ENCODE peak calls at places on chromosome 1, in nine cellular contexts. K, X, V, F, U, T, J, G and P are unnamed samples.

GRCh38 chr1:21324368-21325137 is 34.3 kb upstream of the ECE1 start:
- DNase-seq in T (no peak), U (peak), V (no peak), F (peak), J (peak), X (no peak), G (peak), K (no peak), P (no peak)

GRCh38 chr1:197619008-197619640 is 156.2 kb downstream of the DENND1B start:
- DNase-seq in X (no peak), J (peak), V (no peak), G (no peak), U (no peak), K (no peak), T (peak), F (no peak), P (no peak)

GRCh38 chr1:209493584-209493983 is 89.9 kb upstream of the CAMK1G start:
- DNase-seq in T (no peak), J (no peak), G (no peak), F (no peak), U (no peak), K (no peak), X (no peak), V (no peak), P (no peak)

GRCh38 chr1:51963592-51964308 is 26.8 kb downstream of the RAB3B start:
- DNase-seq in V (no peak), X (no peak), T (no peak), J (no peak), G (no peak), K (no peak), F (no peak), U (no peak), P (no peak)

GRCh38 chr1:33332881-33333280 is 12.0 kb upstream of the A3GALT2 start:
- DNase-seq in K (no peak), T (no peak), J (no peak), V (no peak), G (no peak), F (no peak), X (no peak), U (no peak), P (no peak)

GRCh38 chr1:208909011-208909410 is 664.8 kb upstream of the PLXNA2 start:
- DNase-seq in U (no peak), G (no peak), F (no peak), X (no peak), T (no peak), J (no peak), V (no peak), K (no peak), P (no peak)

GRCh38 chr1:48761986-48762385 is 14.7 kb downstream of the BEND5 start:
- DNase-seq in K (no peak), U (no peak), G (no peak), F (no peak), T (no peak), J (peak), V (no peak), X (no peak), P (no peak)

GRCh38 chr1:11107541-11107940 is 7.9 kb upstream of the EXOSC10 start:
- DNase-seq in U (no peak), T (no peak), K (no peak), G (no peak), J (no peak), X (no peak), V (no peak), F (no peak), P (no peak)

GRCh38 chr1:91761303-91761721 is 124.6 kb downstream of the TGFBR3 start:
- DNase-seq in G (no peak), F (no peak), V (no peak), T (no peak), J (peak), K (no peak), U (no peak), X (no peak), P (no peak)

GRCh38 chr1:160807738-160808137 is 11.8 kb downstream of the LY9 start:
- DNase-seq in T (no peak), X (no peak), J (no peak), F (no peak), K (no peak), U (no peak), V (no peak), G (no peak), P (no peak)

GRCh38 chr1:109933856-109934711 is 23.4 kb downstream of the CSF1 start:
- DNase-seq in F (no peak), U (no peak), T (no peak), K (no peak), G (no peak), X (no peak), V (no peak), J (peak), P (no peak)

GRCh38 chr1:116377564-116378529 is 4.8 kb downstream of the ATP1A1 start:
- DNase-seq in U (peak), T (no peak), J (peak), V (no peak), F (no peak), G (peak), K (peak), X (peak), P (peak)

GRCh38 chr1:145963218-145964019 is 956 bp downstream of the ANKRD34A start:
- DNase-seq in T (no peak), K (no peak), V (no peak), X (no peak), G (no peak), U (no peak), J (peak), F (no peak), P (no peak)

GRCh38 chr1:164637461-164638375 is 78.7 kb downstream of the PBX1 start:
- DNase-seq in U (peak), X (peak), T (no peak), J (peak), G (no peak), F (no peak), V (no peak), K (no peak), P (no peak)

GRCh38 chr1:203291201-203292096 is 13.9 kb upstream of the BTG2 start:
- DNase-seq in U (no peak), F (no peak), K (no peak), V (no peak), J (no peak), X (peak), G (no peak), T (no peak), P (no peak)

GRCh38 chr1:76593614-76594013 is 273.7 kb upstream of the ST6GALNAC5 start:
- DNase-seq in T (no peak), F (no peak), J (no peak), X (no peak), K (no peak), U (no peak), G (no peak), V (no peak), P (no peak)

GRCh38 chr1:74363220-74363619 is 128.0 kb downstream of the TNNI3K start:
- DNase-seq in F (no peak), J (no peak), K (no peak), U (peak), X (peak), G (peak), T (no peak), V (no peak), P (no peak)

GRCh38 chr1:111990878-111991760 is 1.7 kb upstream of the KCND3 start:
- DNase-seq in K (no peak), F (no peak), U (peak), V (peak), J (peak), X (peak), G (peak), T (peak), P (no peak)

GRCh38 chr1:204073837-204074273 is 940 bp downstream of the SOX13 start:
- DNase-seq in G (no peak), U (no peak), K (no peak), T (no peak), X (peak), J (peak), F (no peak), V (no peak), P (no peak)

GRCh38 chr1:229842302-229843255 is 216.5 kb downstream of the URB2 start:
- DNase-seq in K (no peak), T (no peak), G (no peak), X (no peak), J (no peak), U (no peak), V (no peak), F (no peak), P (no peak)